ENCODE peak calls at places on chromosomes 6 and 20, in five cellular contexts. H is hepatocyte, A is neural progenitor cell, V is GM23248, G is OCI-LY7. W is an unnamed sample.

GRCh38 chr20:47126709-47127108 is 229.8 kb downstream of the ZMYND8 start:
- DNase-seq in H (no peak), V (peak; percentile 74), G (no peak), A (no peak), W (no peak)

GRCh38 chr20:16940701-16941100 is 192.5 kb downstream of the OTOR start:
- DNase-seq in V (no peak), G (no peak), H (no peak), A (no peak), W (no peak)

GRCh38 chr6:69907981-69908498 is 41.7 kb downstream of the COL19A1 start:
- DNase-seq in H (no peak), A (no peak), V (peak; percentile 38), G (no peak), W (no peak)

GRCh38 chr6:12485226-12485764 is 195.1 kb downstream of the EDN1 start:
- DNase-seq in H (no peak), G (no peak), V (peak; percentile 27), A (no peak), W (no peak)

GRCh38 chr6:160391419-160392116 is 43.4 kb downstream of the SLC22A3 start:
- DNase-seq in A (no peak), G (no peak), V (peak; percentile 44), H (peak; percentile 85), W (no peak)

GRCh38 chr20:52481443-52481842 is 289.9 kb upstream of the ZFP64 start:
- DNase-seq in G (no peak), A (no peak), V (no peak), H (peak; percentile 43), W (no peak)

GRCh38 chr6:77650098-77650663 is 2.7 kb upstream of the MEI4 start:
- DNase-seq in H (peak; percentile 69), A (peak; percentile 93), G (no peak), V (no peak), W (peak; percentile 37)

GRCh38 chr6:17653198-17653881 is 53.2 kb downstream of the FAM8A1 start:
- DNase-seq in V (no peak), A (no peak), G (no peak), H (no peak), W (no peak)

GRCh38 chr20:47165376-47165865 is 191.1 kb downstream of the ZMYND8 start:
- DNase-seq in G (no peak), H (no peak), A (no peak), V (no peak), W (no peak)

GRCh38 chr6:36578030-36578825 is 15.9 kb upstream of the SRSF3 start:
- DNase-seq in A (no peak), H (no peak), G (no peak), V (no peak), W (no peak)

GRCh38 chr6:14584450-14584849 is 466.9 kb downstream of the CD83 start:
- DNase-seq in H (peak; percentile 15), A (no peak), G (no peak), V (peak; percentile 14), W (no peak)

GRCh38 chr6:110590821-110591351 is 114.5 kb upstream of the SLC22A16 start:
- DNase-seq in H (no peak), G (no peak), V (peak; percentile 41), A (no peak), W (no peak)

GRCh38 chr6:80332013-80332412 is 225.5 kb downstream of the BCKDHB start:
- DNase-seq in G (no peak), H (no peak), A (no peak), V (no peak), W (no peak)

DNA sequence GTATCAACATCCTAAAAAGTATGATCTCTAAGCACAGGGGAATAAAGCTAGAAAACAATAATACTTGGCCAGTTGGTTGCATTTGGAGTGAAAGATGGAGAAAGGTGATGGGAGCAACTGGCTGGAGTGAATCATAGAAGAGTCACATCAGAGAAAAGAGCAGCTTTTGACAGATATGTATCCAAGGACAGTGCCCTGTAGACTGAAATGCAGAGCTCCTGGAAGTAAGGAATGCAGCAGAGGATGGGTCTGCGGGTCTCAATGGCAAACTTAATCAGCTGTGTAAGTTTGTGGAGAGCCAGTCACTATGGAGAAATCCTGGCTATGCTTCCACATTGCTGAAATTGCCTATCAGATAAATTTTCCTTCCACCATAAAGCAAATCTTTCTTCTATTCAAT is 253.6 kb upstream of the PRND start:
- DNase-seq in H (no peak), A (no peak), V (no peak), G (no peak), W (no peak)
- TF ChIP-seq EZH2phosphoT487 in H (no peak), A (no peak), V (no peak), G (no peak), W (no peak)

DNA sequence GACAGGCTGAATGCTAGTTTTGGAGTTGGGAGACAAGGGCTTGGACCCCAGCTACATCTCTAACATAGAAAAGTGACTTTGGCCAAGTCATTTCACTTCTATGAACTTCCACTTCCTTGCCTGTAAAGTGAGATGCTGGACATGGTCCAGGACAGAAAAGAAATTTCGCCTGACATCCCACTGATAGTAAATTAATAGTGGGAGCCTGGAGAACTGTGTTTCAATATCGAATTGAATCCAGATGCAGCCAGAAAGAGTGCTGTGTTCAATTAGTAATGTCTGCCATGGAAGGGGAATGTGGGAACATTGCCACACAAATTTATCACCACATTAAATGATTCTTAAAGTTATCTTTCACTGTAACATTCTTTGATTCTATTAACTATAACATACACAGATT is 255.1 kb downstream of the HACE1 start:
- DNase-seq in H (no peak), V (no peak), A (no peak), G (no peak), W (no peak)
- H4K20me1 ChIP-seq in H (no peaks in the 10 kb centered on the region), V (no peaks in the 10 kb centered on the region), A (no peaks in the 10 kb centered on the region), G (no peaks in the 10 kb centered on the region), W (no peaks in the 10 kb centered on the region)

GRCh38 chr20:33477386-33478234 is 12.3 kb upstream of the CBFA2T2 start:
- DNase-seq in G (peak; percentile 45), A (no peak), V (no peak), H (no peak), W (no peak)

GRCh38 chr20:33472868-33473267 is 17.0 kb upstream of the CBFA2T2 start:
- DNase-seq in H (no peak), V (no peak), A (no peak), G (no peak), W (no peak)

GRCh38 chr20:33475381-33476160 is 14.3 kb upstream of the CBFA2T2 start:
- DNase-seq in G (no peak), A (peak; percentile 46), V (no peak), H (no peak), W (no peak)

GRCh38 chr20:33474097-33474846 is 15.6 kb upstream of the CBFA2T2 start:
- DNase-seq in V (no peak), G (no peak), A (no peak), H (peak; percentile 32), W (no peak)

DNA sequence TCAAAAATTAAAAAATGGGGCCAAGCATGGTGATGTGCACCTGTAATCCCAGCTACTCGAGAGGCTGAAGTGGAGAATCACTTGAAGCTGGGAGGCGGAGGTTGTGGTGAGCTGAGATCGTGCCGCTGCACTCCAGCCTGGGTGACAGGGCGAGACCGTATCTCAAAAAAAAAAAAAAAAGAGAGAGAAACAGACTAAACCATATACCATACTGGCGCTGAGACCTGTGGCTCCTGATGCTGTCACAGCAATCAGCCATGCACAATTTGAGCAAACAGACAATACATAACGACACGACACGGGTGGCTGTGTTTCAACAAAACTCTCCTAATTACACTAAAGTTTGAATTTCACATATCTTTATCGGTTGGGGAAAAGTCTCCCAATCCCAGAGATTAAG is 14.9 kb upstream of the CBFA2T2 start:
- DNase-seq in H (no peak), V (no peak), A (no peak), G (no peak), W (no peak)
- TF ChIP-seq EZH2phosphoT487 in H (no peak), V (no peak), A (no peak), G (no peak), W (no peak)

GRCh38 chr20:32455171-32455900 is 97.2 kb downstream of the ASXL1 start:
- DNase-seq in V (no peak), H (no peak), G (no peak), A (no peak), W (no peak)

GRCh38 chr20:32452776-32453466 is 94.8 kb downstream of the ASXL1 start:
- DNase-seq in V (no peak), H (no peak), G (no peak), A (no peak), W (no peak)

GRCh38 chr20:32453467-32454163 is 95.5 kb downstream of the ASXL1 start:
- DNase-seq in A (no peak), G (no peak), V (no peak), H (no peak), W (no peak)

GRCh38 chr20:32455901-32456701 is 98.0 kb downstream of the ASXL1 start:
- DNase-seq in A (no peak), H (no peak), G (no peak), V (no peak), W (no peak)

DNA sequence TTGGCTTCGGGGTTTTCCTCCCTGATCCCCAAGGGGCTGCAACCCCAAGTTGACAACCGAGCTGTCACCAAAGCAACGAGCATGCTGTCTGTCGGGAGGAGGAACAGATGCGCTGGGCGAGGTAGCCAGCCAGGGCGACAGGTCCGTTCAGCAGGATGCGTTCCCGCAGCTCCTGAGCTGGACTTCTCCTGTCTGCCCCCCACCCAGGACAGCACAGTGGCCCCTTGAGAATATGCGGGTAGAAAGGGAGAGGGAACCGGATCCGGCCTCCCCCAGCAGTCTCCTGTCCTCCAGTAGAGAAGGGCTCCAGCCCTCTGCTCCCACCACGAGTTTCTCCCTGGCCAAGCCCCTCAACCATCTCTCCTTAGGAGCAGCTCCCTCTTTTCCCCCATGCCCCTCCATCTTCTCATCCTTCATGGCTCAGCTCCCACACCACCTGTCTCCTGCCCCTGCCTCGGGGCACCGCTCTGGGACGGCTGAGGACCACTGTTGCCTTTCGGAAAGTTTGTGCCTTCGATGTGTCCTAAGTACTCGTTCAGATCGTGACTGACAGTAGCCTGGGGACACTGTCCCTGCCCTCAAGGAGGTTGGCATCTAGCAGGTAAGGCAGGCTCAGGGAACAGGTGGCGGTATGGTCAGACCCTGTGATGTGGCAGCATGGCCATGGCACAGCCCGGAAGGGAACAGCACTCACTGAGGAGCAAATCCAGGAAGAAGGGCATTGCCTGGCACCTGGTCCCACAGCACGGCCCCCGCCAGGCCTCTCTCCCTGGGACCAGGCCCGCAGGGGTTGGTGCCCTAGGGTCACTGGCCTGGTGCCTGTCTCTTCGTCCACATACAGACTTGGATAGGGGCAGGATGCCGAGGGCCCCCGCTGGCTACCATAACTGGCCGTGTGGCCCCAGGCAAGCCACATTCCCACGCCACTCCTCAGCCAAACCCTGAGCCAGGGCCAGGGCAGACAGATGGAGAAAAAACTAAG is 96.3 kb downstream of the ASXL1 start:
- DNase-seq in H (no peak), A (no peak), G (no peak), V (no peak), W (no peak)
- H4K20me1 ChIP-seq in H (peaks cover 57% of the 10 kb centered on the region), A (peaks cover 30% of the 10 kb centered on the region), G (no peaks in the 10 kb centered on the region), V (no peaks in the 10 kb centered on the region), W (no peaks in the 10 kb centered on the region)

W was measured in MM.1S.